ENCODE peak calls at places on chromosomes 1 and 21, in four cellular contexts. A is CD8-positive, alpha-beta T cell; L is activated B cell treated with CpG ODN at 0.5 μM for 24 hours; U is left ventricle myocardium inferior. N is an unnamed sample.

GRCh38 chr21:40053007-40053406 is 185.8 kb downstream of the PCP4 start:
- DNase-seq in A (no peak), L (no peak), U (peak; percentile 41), N (no peak)

GRCh38 chr1:119743776-119744597 is 24.7 kb downstream of the HMGCS2 start:
- DNase-seq in A (peak; percentile 46), L (no peak), U (peak; percentile 61), N (peak; percentile 10)

GRCh38 chr1:28955930-28956552 is 41.7 kb downstream of the EPB41 start:
- DNase-seq in A (no peak), L (no peak), U (no peak), N (no peak)

GRCh38 chr1:168096296-168097165 is 40.2 kb downstream of the GPR161 start:
- DNase-seq in A (no peak), L (no peak), U (no peak), N (no peak)

GRCh38 chr1:117651616-117652015 is 45.8 kb downstream of the TENT5C start:
- DNase-seq in A (no peak), L (no peak), U (no peak), N (no peak)

GRCh38 chr1:81695741-81696140 is 105.0 kb upstream of the ADGRL2 start:
- DNase-seq in A (no peak), L (no peak), U (no peak), N (no peak)

GRCh38 chr1:209900734-209901133 is 37.3 kb upstream of the SYT14 start:
- DNase-seq in A (no peak), L (no peak), U (no peak), N (no peak)

GRCh38 chr1:246577082-246577719 is 10.9 kb downstream of the CNST start:
- DNase-seq in A (no peak), L (no peak), U (no peak), N (no peak)

GRCh38 chr1:65393345-65393744 is 27.1 kb upstream of the LEPR start:
- DNase-seq in A (no peak), L (no peak), U (no peak), N (no peak)

GRCh38 chr1:234875953-234876814 is 252.5 kb downstream of the TOMM20 start:
- DNase-seq in A (no peak), L (no peak), U (no peak), N (no peak)

GRCh38 chr1:119080586-119080985 is 59.9 kb downstream of the WARS2 start:
- DNase-seq in A (no peak), L (no peak), U (no peak), N (no peak)

GRCh38 chr1:228018125-228018398 is 11.3 kb downstream of the WNT3A start:
- DNase-seq in A (peak; percentile 1), L (no peak), U (peak; percentile 2), N (peak; percentile 19)

GRCh38 chr1:160954158-160955104 is at the start of gene ITLN2:
- DNase-seq in A (peak; percentile 37), L (peak; percentile 20), U (no peak), N (peak; percentile 43)

GRCh38 chr1:201495447-201496295 is 11.3 kb downstream of the CSRP1 start:
- DNase-seq in A (no peak), L (no peak), U (peak; percentile 83), N (no peak)

GRCh38 chr1:187952446-187952845 is 1123.7 kb downstream of the PLA2G4A start:
- DNase-seq in A (no peak), L (no peak), U (no peak), N (no peak)

GRCh38 chr1:233114159-233114558 is 163.7 kb downstream of the NTPCR start:
- DNase-seq in A (no peak), L (no peak), U (no peak), N (no peak)

GRCh38 chr1:12052008-12052573 is 11.0 kb upstream of the TNFRSF8 start:
- DNase-seq in A (no peak), L (peak; percentile 45), U (peak; percentile 45), N (no peak)

GRCh38 chr21:45001134-45002095 is 61.6 kb downstream of the SLX9 start:
- DNase-seq in A (no peak), L (no peak), U (peak; percentile 62), N (no peak)

GRCh38 chr1:42319128-42319851 is 15.7 kb downstream of the FOXJ3 start:
- DNase-seq in A (peak; percentile 18), L (no peak), U (no peak), N (no peak)

GRCh38 chr1:72397786-72398185 is 115.4 kb upstream of the NEGR1 start:
- DNase-seq in A (no peak), L (no peak), U (no peak), N (no peak)

GRCh38 chr1:239306426-239306825 is 79.9 kb upstream of the CHRM3 start:
- DNase-seq in A (no peak), L (no peak), U (no peak), N (no peak)

GRCh38 chr1:48206371-48206770 is 16.1 kb upstream of the SLC5A9 start:
- DNase-seq in A (no peak), L (no peak), U (no peak), N (no peak)

GRCh38 chr1:201400257-201401230 is 1.4 kb upstream of the LAD1 start:
- DNase-seq in A (no peak), L (no peak), U (no peak), N (no peak)

GRCh38 chr21:45517249-45518065 is 24.8 kb downstream of the SLC19A1 start:
- DNase-seq in A (no peak), L (no peak), U (peak; percentile 13), N (no peak)

GRCh38 chr1:175201061-175201508 is 8.5 kb upstream of the KIAA0040 start:
- DNase-seq in A (no peak), L (no peak), U (no peak), N (no peak)

GRCh38 chr1:48073773-48074172 is 76.6 kb upstream of the TRABD2B start:
- DNase-seq in A (no peak), L (no peak), U (no peak), N (no peak)

GRCh38 chr1:219317762-219318353 is 144.2 kb downstream of the LYPLAL1 start:
- DNase-seq in A (no peak), L (no peak), U (no peak), N (no peak)
- TF ChIP-seq CTCF in A (no peak), L (no peak), U (no peak), N (no peak)

GRCh38 chr21:26844258-26845065 is 747 bp downstream of the ADAMTS1 start:
- DNase-seq in A (no peak), L (no peak), U (peak; percentile 68), N (no peak)
- TF ChIP-seq CTCF in A (no peak), L (no peak), U (peak; percentile 6), N (no peak)

GRCh38 chr1:53541761-53542550 is 82.8 kb downstream of the DMRTB1 start:
- DNase-seq in A (no peak), L (no peak), U (no peak), N (no peak)
- TF ChIP-seq CTCF in A (no peak), L (no peak), U (no peak), N (no peak)

GRCh38 chr1:34785875-34786470 is 5.0 kb downstream of the GJB3 start:
- DNase-seq in A (no peak), L (no peak), U (no peak), N (no peak)

GRCh38 chr1:34787461-34788420 is 5.1 kb upstream of the GJA4 start:
- DNase-seq in A (no peak), L (no peak), U (no peak), N (no peak)

GRCh38 chr1:34785231-34785874 is 4.3 kb downstream of the GJB3 start:
- DNase-seq in A (no peak), L (no peak), U (no peak), N (no peak)

GRCh38 chr1:34784751-34785221 is 3.8 kb downstream of the GJB3 start:
- DNase-seq in A (no peak), L (no peak), U (no peak), N (no peak)

DNA sequence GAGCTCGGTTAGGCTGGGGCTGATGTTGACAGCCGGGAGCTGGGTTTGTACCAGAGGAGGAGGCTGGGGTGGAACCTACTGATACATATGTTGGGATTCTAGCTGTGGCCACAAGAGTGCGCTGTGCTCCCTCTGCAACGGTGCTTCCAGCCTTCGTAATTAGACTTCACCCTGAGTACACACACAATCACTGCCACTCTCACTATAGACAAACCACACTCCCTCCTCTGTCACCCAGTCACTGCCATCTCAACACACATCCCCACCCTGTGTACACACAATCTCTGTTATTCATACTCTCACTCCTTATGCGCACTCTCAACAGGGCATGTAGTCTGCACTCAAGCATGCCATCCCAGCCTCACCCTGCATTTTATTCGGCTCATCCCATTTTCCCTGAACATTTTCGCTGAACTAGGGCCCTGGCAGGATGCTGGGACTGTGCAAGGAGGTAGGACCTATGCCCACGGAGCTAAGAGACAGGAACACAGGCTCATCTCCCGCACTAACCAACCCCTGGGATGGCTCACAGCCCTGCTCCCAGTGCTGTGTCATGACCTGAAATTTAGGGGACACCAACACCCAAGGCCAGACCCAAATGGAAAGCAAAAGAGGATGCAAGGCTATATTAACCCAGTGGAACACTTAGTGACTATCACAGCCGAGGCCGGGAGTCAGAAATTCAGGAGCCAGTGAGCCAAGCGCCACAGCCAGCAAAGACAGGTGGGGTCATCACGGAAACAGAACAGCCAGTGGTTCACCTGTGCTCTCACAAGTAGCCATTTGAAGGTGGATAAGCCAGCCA is 5.7 kb downstream of the GJB3 start:
- DNase-seq in A (peak; percentile 56), L (no peak), U (peak; percentile 70), N (peak; percentile 45)
- TF ChIP-seq CTCF in A (peak; percentile 79), L (no peak), U (peak; percentile 89), N (peak; percentile 73)

N was measured in CD4-positive, alpha-beta T cell.